ENCODE peak calls at places on chromosomes 12 and 14, in five cellular contexts. One of them, this sample, is unnamed.

GRCh38 chr12:121719926-121720414 is 7.4 kb downstream of the TMEM120B start:
- DNase-seq in head of caudate nucleus: peak; percentile 81
- DNase-seq in choroid plexus epithelial cell: peak; percentile 74
- DNase-seq in nucleus accumbens: peak; percentile 11
- DNase-seq in T-helper 1 cell: no peak
- DNase-seq in this sample: no peak

GRCh38 chr14:51304956-51305355 is 64.9 kb downstream of the TMX1 start:
- DNase-seq in head of caudate nucleus: no peak
- DNase-seq in choroid plexus epithelial cell: peak; percentile 98
- DNase-seq in nucleus accumbens: no peak
- DNase-seq in T-helper 1 cell: no peak
- DNase-seq in this sample: no peak

GRCh38 chr12:102540856-102541385 is 60.6 kb upstream of the IGF1 start:
- DNase-seq in head of caudate nucleus: no peak
- DNase-seq in choroid plexus epithelial cell: no peak
- DNase-seq in nucleus accumbens: no peak
- DNase-seq in T-helper 1 cell: no peak
- DNase-seq in this sample: no peak

GRCh38 chr12:1741154-1741949 is 50.5 kb downstream of the ADIPOR2 start:
- DNase-seq in head of caudate nucleus: no peak
- DNase-seq in choroid plexus epithelial cell: no peak
- DNase-seq in nucleus accumbens: no peak
- DNase-seq in T-helper 1 cell: no peak
- DNase-seq in this sample: no peak

GRCh38 chr14:75450381-75451276 is 22.8 kb downstream of the JDP2 start:
- DNase-seq in head of caudate nucleus: peak; percentile 47
- DNase-seq in choroid plexus epithelial cell: peak; percentile 31
- DNase-seq in nucleus accumbens: no peak
- DNase-seq in T-helper 1 cell: no peak
- DNase-seq in this sample: no peak

GRCh38 chr12:29050503-29050902 is 98.6 kb upstream of the FAR2 start:
- DNase-seq in head of caudate nucleus: no peak
- DNase-seq in choroid plexus epithelial cell: no peak
- DNase-seq in nucleus accumbens: no peak
- DNase-seq in T-helper 1 cell: no peak
- DNase-seq in this sample: no peak

GRCh38 chr12:89225808-89226368 is 126.4 kb downstream of the DUSP6 start:
- DNase-seq in head of caudate nucleus: no peak
- DNase-seq in choroid plexus epithelial cell: peak; percentile 92
- DNase-seq in nucleus accumbens: no peak
- DNase-seq in T-helper 1 cell: peak; percentile 73
- DNase-seq in this sample: no peak

GRCh38 chr12:122981036-122981471 is 573 bp downstream of the ARL6IP4 start:
- DNase-seq in head of caudate nucleus: no peak
- DNase-seq in choroid plexus epithelial cell: peak; percentile 33
- DNase-seq in nucleus accumbens: no peak
- DNase-seq in T-helper 1 cell: no peak
- DNase-seq in this sample: no peak

GRCh38 chr14:102580552-102581110 is 11.8 kb upstream of the RCOR1 start:
- DNase-seq in head of caudate nucleus: no peak
- DNase-seq in choroid plexus epithelial cell: no peak
- DNase-seq in nucleus accumbens: no peak
- DNase-seq in T-helper 1 cell: no peak
- DNase-seq in this sample: no peak

GRCh38 chr14:77849711-77850110 is 49.8 kb downstream of the ADCK1 start:
- DNase-seq in head of caudate nucleus: no peak
- DNase-seq in choroid plexus epithelial cell: peak; percentile 24
- DNase-seq in nucleus accumbens: no peak
- DNase-seq in T-helper 1 cell: no peak
- DNase-seq in this sample: no peak

GRCh38 chr12:124389537-124390441 is 94.9 kb downstream of the RFLNA start:
- DNase-seq in head of caudate nucleus: no peak
- DNase-seq in choroid plexus epithelial cell: no peak
- DNase-seq in nucleus accumbens: no peak
- DNase-seq in T-helper 1 cell: no peak
- DNase-seq in this sample: no peak

GRCh38 chr12:27488479-27488878 is 35.5 kb upstream of the PPFIBP1 start:
- DNase-seq in head of caudate nucleus: no peak
- DNase-seq in choroid plexus epithelial cell: peak; percentile 46
- DNase-seq in nucleus accumbens: no peak
- DNase-seq in T-helper 1 cell: no peak
- DNase-seq in this sample: no peak

GRCh38 chr14:91047174-91047753 is 13.2 kb downstream of the RPS6KA5 start:
- DNase-seq in head of caudate nucleus: no peak
- DNase-seq in choroid plexus epithelial cell: no peak
- DNase-seq in nucleus accumbens: no peak
- DNase-seq in T-helper 1 cell: no peak
- DNase-seq in this sample: no peak

GRCh38 chr12:77118696-77119095 is 53.3 kb upstream of the E2F7 start:
- DNase-seq in head of caudate nucleus: no peak
- DNase-seq in choroid plexus epithelial cell: peak; percentile 43
- DNase-seq in nucleus accumbens: no peak
- DNase-seq in T-helper 1 cell: no peak
- DNase-seq in this sample: no peak

GRCh38 chr14:79516009-79516408 is 695.3 kb downstream of the DIO2 start:
- DNase-seq in head of caudate nucleus: no peak
- DNase-seq in choroid plexus epithelial cell: no peak
- DNase-seq in nucleus accumbens: no peak
- DNase-seq in T-helper 1 cell: no peak
- DNase-seq in this sample: no peak

GRCh38 chr14:57712101-57712500 is 153.8 kb downstream of the SLC35F4 start:
- DNase-seq in head of caudate nucleus: no peak
- DNase-seq in choroid plexus epithelial cell: peak; percentile 2
- DNase-seq in nucleus accumbens: no peak
- DNase-seq in T-helper 1 cell: no peak
- DNase-seq in this sample: no peak

GRCh38 chr14:74912111-74912510 is 10.9 kb downstream of the RPS6KL1 start:
- DNase-seq in head of caudate nucleus: no peak
- DNase-seq in choroid plexus epithelial cell: no peak
- DNase-seq in nucleus accumbens: no peak
- DNase-seq in T-helper 1 cell: no peak
- DNase-seq in this sample: no peak

GRCh38 chr12:42666671-42667243 is 77.2 kb upstream of the PRICKLE1 start:
- DNase-seq in head of caudate nucleus: no peak
- DNase-seq in choroid plexus epithelial cell: peak; percentile 13
- DNase-seq in nucleus accumbens: no peak
- DNase-seq in T-helper 1 cell: no peak
- DNase-seq in this sample: no peak

GRCh38 chr14:22520235-22520634 is 68.8 kb downstream of the DAD1 start:
- DNase-seq in head of caudate nucleus: no peak
- DNase-seq in choroid plexus epithelial cell: peak; percentile 66
- DNase-seq in nucleus accumbens: no peak
- DNase-seq in T-helper 1 cell: no peak
- DNase-seq in this sample: no peak